ENCODE peak calls at places on chromosomes 2 and 18, in six cellular contexts. R is Caki2; O is amniotic stem cell; F is iris pigment epithelial cell; J is T-helper 2 cell treated with Interferon-gamma antibody and Interleukin-4, amounts not matched to agents 5 μg/mL and 100 μg/mL, for 36 hours; P is left cardiac atrium. Q is an unnamed sample.

GRCh38 chr18:49398331-49398730 is 62.1 kb downstream of the DYM start:
- DNase-seq in R (no peak), O (no peak), F (no peak), J (no peak), P (no peak), Q (no peak)

GRCh38 chr2:190856985-190857384 is 23.6 kb upstream of the GLS start:
- DNase-seq in R (no peak), O (no peak), F (no peak), J (no peak), P (no peak), Q (no peak)

GRCh38 chr2:100104718-100105677 is 37.4 kb downstream of the AFF3 start:
- DNase-seq in R (no peak), O (no peak), F (no peak), J (no peak), P (peak; percentile 28), Q (no peak)

GRCh38 chr2:202278036-202278760 is 12.6 kb downstream of the NOP58 start:
- DNase-seq in R (peak; percentile 65), O (no peak), F (peak; percentile 84), J (peak; percentile 50), P (no peak), Q (no peak)

GRCh38 chr2:226832076-226832475 is 3.8 kb upstream of the RHBDD1 start:
- DNase-seq in R (no peak), O (no peak), F (no peak), J (no peak), P (no peak), Q (no peak)

GRCh38 chr18:78773819-78774218 is 205.8 kb upstream of the SALL3 start:
- DNase-seq in R (no peak), O (no peak), F (no peak), J (no peak), P (no peak), Q (no peak)

GRCh38 chr2:76050196-76050595 is 339.5 kb upstream of the GCFC2 start:
- DNase-seq in R (peak; percentile 2), O (no peak), F (no peak), J (no peak), P (no peak), Q (no peak)

GRCh38 chr2:151805961-151806360 is 22.3 kb downstream of the ARL5A start:
- DNase-seq in R (no peak), O (no peak), F (no peak), J (no peak), P (no peak), Q (no peak)

Q was measured in aorta.